ENCODE peak calls at places on chromosomes 16 and 17, in four cellular contexts. Q is fibroblast of lung, G is vagina, Z is tibial artery. N is an unnamed sample.

GRCh38 chr17:71329310-71330098 is 791.3 kb upstream of the SOX9 start:
- DNase-seq in Q (peak; percentile 42), G (no peak), Z (no peak), N (no peak)

GRCh38 chr17:78798695-78799559 is 16.9 kb upstream of the CYTH1 start:
- DNase-seq in Z (no peak), G (no peak), Q (peak; percentile 53), N (no peak)

GRCh38 chr16:86726340-86726739 is 148.0 kb downstream of the FOXL1 start:
- DNase-seq in Z (no peak), G (no peak), Q (no peak), N (no peak)

GRCh38 chr16:84979516-84979915 is 31.8 kb downstream of the ZDHHC7 start:
- DNase-seq in Z (no peak), G (no peak), Q (no peak), N (no peak)

GRCh38 chr16:88456356-88457292 is 3.5 kb downstream of the ZFPM1 start:
- DNase-seq in Q (no peak), Z (no peak), G (no peak), N (no peak)

GRCh38 chr16:10839271-10839661 is 20.7 kb upstream of the TVP23A start:
- DNase-seq in Z (no peak), Q (no peak), G (no peak), N (no peak)

GRCh38 chr17:1992541-1992940 is 32.6 kb downstream of the RTN4RL1 start:
- DNase-seq in Z (no peak), Q (no peak), G (no peak), N (no peak)

GRCh38 chr16:27708651-27709050 is 158.7 kb downstream of the KATNIP start:
- DNase-seq in G (no peak), Q (no peak), Z (peak; percentile 15), N (no peak)

GRCh38 chr16:55418586-55418985 is 60.4 kb upstream of the MMP2 start:
- DNase-seq in G (no peak), Z (no peak), Q (peak; percentile 2), N (no peak)

GRCh38 chr17:63354251-63354650 is 91.9 kb downstream of the CYB561 start:
- DNase-seq in Q (no peak), Z (no peak), G (no peak), N (no peak)

GRCh38 chr17:75693500-75694481 is 26.7 kb downstream of the SAP30BP start:
- DNase-seq in Q (peak; percentile 94), G (no peak), Z (peak; percentile 87), N (peak; percentile 88)

GRCh38 chr16:66539628-66540469 is 10.1 kb downstream of the TK2 start:
- DNase-seq in Z (no peak), G (no peak), Q (peak; percentile 79), N (no peak)

GRCh38 chr16:82033006-82033405 is 2.0 kb upstream of the HSD17B2 start:
- DNase-seq in G (no peak), Z (no peak), Q (no peak), N (no peak)

GRCh38 chr17:38464251-38464722 is 36.0 kb downstream of the ARHGAP23 start:
- DNase-seq in G (no peak), Z (peak; percentile 74), Q (peak; percentile 34), N (no peak)

GRCh38 chr16:986925-987581 is 5.5 kb downstream of the SOX8 start:
- DNase-seq in G (no peak), Z (no peak), Q (no peak), N (no peak)

GRCh38 chr17:65956814-65957213 is 235.1 kb downstream of the CEP112 start:
- DNase-seq in Q (no peak), Z (no peak), G (no peak), N (no peak)

GRCh38 chr16:12067714-12068401 is 91.3 kb downstream of the SNX29 start:
- DNase-seq in G (no peak), Z (no peak), Q (peak; percentile 68), N (peak; percentile 72)

GRCh38 chr17:9283909-9284308 is 262.6 kb downstream of the NTN1 start:
- DNase-seq in Q (no peak), Z (no peak), G (no peak), N (no peak)

GRCh38 chr16:19991614-19992013 is 82.1 kb downstream of the GPR139 start:
- DNase-seq in G (no peak), Q (no peak), Z (no peak), N (no peak)

GRCh38 chr17:42660692-42661345 is 1.7 kb downstream of the TUBG2 start:
- DNase-seq in Q (peak; percentile 74), Z (peak; percentile 38), G (no peak), N (no peak)

GRCh38 chr16:66551362-66551761 is 1.0 kb upstream of the CKLF start:
- DNase-seq in G (no peak), Z (no peak), Q (peak; percentile 24), N (peak; percentile 17)

GRCh38 chr17:30278032-30278431 is 13.7 kb downstream of the BLMH start:
- DNase-seq in Z (peak; percentile 40), G (no peak), Q (peak; percentile 29), N (no peak)

GRCh38 chr16:12360240-12360639 is 383.7 kb downstream of the SNX29 start:
- DNase-seq in Q (no peak), G (no peak), Z (no peak), N (no peak)

GRCh38 chr17:57586099-57586702 is 158.9 kb downstream of the CCDC182 start:
- DNase-seq in Z (no peak), Q (no peak), G (no peak), N (no peak)

GRCh38 chr17:41762841-41763240 is 23.7 kb downstream of the JUP start:
- DNase-seq in Q (no peak), Z (no peak), G (no peak), N (no peak)

GRCh38 chr17:82449136-82449882 is 1.2 kb downstream of the CYBC1 start:
- DNase-seq in Q (no peak), Z (no peak), G (no peak), N (no peak)

GRCh38 chr17:29645516-29646051 is 22.9 kb upstream of the CORO6 start:
- DNase-seq in Q (peak; percentile 90), G (no peak), Z (peak; percentile 96), N (no peak)

GRCh38 chr17:59487161-59487873 is 78.1 kb upstream of the DHX40 start:
- DNase-seq in G (no peak), Q (no peak), Z (no peak), N (no peak)

GRCh38 chr17:59492091-59492451 is 73.3 kb upstream of the DHX40 start:
- DNase-seq in G (no peak), Q (no peak), Z (no peak), N (no peak)

GRCh38 chr17:59491353-59492090 is 73.9 kb upstream of the DHX40 start:
- DNase-seq in Z (no peak), Q (no peak), G (no peak), N (no peak)

GRCh38 chr17:59490259-59490658 is 75.2 kb upstream of the DHX40 start:
- DNase-seq in G (no peak), Z (no peak), Q (no peak), N (no peak)

DNA sequence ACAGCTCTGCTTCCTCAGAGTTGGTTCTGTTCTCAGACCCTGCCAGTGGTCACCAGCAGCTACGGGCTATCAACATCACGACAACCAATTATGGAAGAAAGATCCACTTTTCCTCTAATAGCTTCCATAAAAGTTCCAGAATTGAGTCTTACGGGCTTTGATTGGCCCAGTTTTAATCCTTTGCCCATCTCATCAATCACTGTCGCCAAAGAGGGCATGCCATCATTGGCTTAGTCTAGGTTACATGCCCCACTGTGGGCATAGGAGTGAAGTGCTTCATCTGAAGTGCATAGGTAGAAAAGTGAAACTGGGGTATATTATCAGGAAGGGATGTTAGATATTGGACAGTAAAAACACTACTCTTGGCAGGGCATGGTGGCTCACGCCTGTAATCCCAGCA is 76.6 kb upstream of the DHX40 start:
- DNase-seq in Z (no peak), Q (no peak), G (no peak), N (no peak)
- TF ChIP-seq CTCF in Z (no peak), Q (no peak), G (no peak), N (no peak)

GRCh38 chr17:3966720-3967363 is 2.6 kb upstream of the ATP2A3 start:
- DNase-seq in Q (no peak), Z (no peak), G (no peak), N (no peak)
- TF ChIP-seq CTCF in Q (no peak), Z (no peak), G (no peak), N (no peak)

GRCh38 chr16:14444979-14445810 is 184.9 kb downstream of the PARN start:
- DNase-seq in Q (no peak), Z (no peak), G (no peak), N (no peak)
- TF ChIP-seq CTCF in Q (no peak), Z (no peak), G (no peak), N (no peak)

GRCh38 chr17:76707985-76708807 is 2.6 kb downstream of the MXRA7 start:
- DNase-seq in Z (no peak), G (no peak), Q (no peak), N (no peak)
- TF ChIP-seq CTCF in Z (no peak), G (no peak), Q (peak; percentile 25), N (peak; percentile 28)

GRCh38 chr16:50245417-50246298 is 20.7 kb upstream of the ADCY7 start:
- DNase-seq in Z (peak; percentile 63), Q (peak; percentile 66), G (no peak), N (no peak)
- TF ChIP-seq CTCF in Z (peak; percentile 10), Q (no peak), G (no peak), N (no peak)